ENCODE peak calls at places on chromosomes 13 and 19, in eight cellular contexts. I is IMR-90, Z is upper lobe of right lung, F is kidney epithelial cell, W is lower lobe of right lung, E is AG10803, O is neural progenitor cell, V is thyroid gland. R is an unnamed sample.

GRCh38 chr13:88472316-88472715 is 801.1 kb downstream of the SLITRK5 start:
- DNase-seq in I (no peak), Z (no peak), F (no peak), W (no peak), E (no peak), O (no peak), V (no peak), R (no peak)

GRCh38 chr13:110559429-110559943 is 2.0 kb downstream of the RAB20 start:
- DNase-seq in I (peak), Z (peak), F (no peak), W (peak), E (peak), O (no peak), V (peak), R (no peak)

GRCh38 chr19:33630880-33631627 is 9.3 kb downstream of the CHST8 start:
- DNase-seq in I (no peak), Z (peak), F (no peak), W (no peak), E (no peak), O (no peak), V (no peak), R (no peak)

GRCh38 chr13:80141114-80141849 is 199.6 kb downstream of the SPRY2 start:
- DNase-seq in I (peak), Z (no peak), F (no peak), W (no peak), E (peak), O (peak), V (peak), R (no peak)

GRCh38 chr13:49810825-49811526 is 18.5 kb upstream of the KPNA3 start:
- DNase-seq in I (peak), Z (no peak), F (peak), W (no peak), E (peak), O (no peak), V (no peak), R (no peak)

GRCh38 chr13:75425216-75426009 is 56.6 kb downstream of the TBC1D4 start:
- DNase-seq in I (no peak), Z (no peak), F (no peak), W (no peak), E (no peak), O (no peak), V (no peak), R (no peak)

GRCh38 chr13:75347925-75348324 is 134.0 kb downstream of the TBC1D4 start:
- DNase-seq in I (no peak), Z (no peak), F (no peak), W (no peak), E (no peak), O (no peak), V (no peak), R (no peak)

GRCh38 chr13:51800456-51800855 is 3.5 kb downstream of the DHRS12 start:
- DNase-seq in I (no peak), Z (no peak), F (no peak), W (no peak), E (no peak), O (no peak), V (no peak), R (no peak)

GRCh38 chr13:114304346-114305034 is 9.8 kb upstream of the CHAMP1 start:
- DNase-seq in I (no peak), Z (no peak), F (no peak), W (no peak), E (no peak), O (no peak), V (no peak), R (no peak)

GRCh38 chr19:40813182-40813581 is 14.2 kb downstream of the EGLN2 start:
- DNase-seq in I (no peak), Z (peak), F (no peak), W (peak), E (no peak), O (no peak), V (peak), R (no peak)

GRCh38 chr19:31278555-31279435 is 70.4 kb downstream of the TSHZ3 start:
- DNase-seq in I (no peak), Z (peak), F (no peak), W (no peak), E (no peak), O (no peak), V (no peak), R (no peak)

GRCh38 chr19:18160441-18160791 is 7.5 kb downstream of the PIK3R2 start:
- DNase-seq in I (no peak), Z (no peak), F (no peak), W (no peak), E (no peak), O (no peak), V (no peak), R (no peak)

GRCh38 chr13:27419333-27419732 is 5.1 kb upstream of the GTF3A start:
- DNase-seq in I (peak), Z (no peak), F (no peak), W (no peak), E (no peak), O (no peak), V (no peak), R (no peak)

GRCh38 chr13:71830736-71831135 is 36.3 kb downstream of the DACH1 start:
- DNase-seq in I (no peak), Z (no peak), F (no peak), W (no peak), E (no peak), O (no peak), V (no peak), R (no peak)

GRCh38 chr19:6047741-6048231 is 62.5 kb downstream of the RFX2 start:
- DNase-seq in I (peak), Z (no peak), F (no peak), W (no peak), E (peak), O (peak), V (peak), R (no peak)

GRCh38 chr19:11535792-11536595 is 2.7 kb upstream of the CNN1 start:
- DNase-seq in I (peak), Z (peak), F (no peak), W (peak), E (peak), O (peak), V (peak), R (peak)

GRCh38 chr19:46299004-46299509 is 2.2 kb downstream of the HIF3A start:
- DNase-seq in I (peak), Z (peak), F (peak), W (peak), E (peak), O (no peak), V (peak), R (peak)

GRCh38 chr19:47186337-47187022 is 44.5 kb downstream of the BBC3 start:
- DNase-seq in I (no peak), Z (no peak), F (no peak), W (no peak), E (no peak), O (no peak), V (peak), R (no peak)

GRCh38 chr19:18840288-18841260 is 8.8 kb downstream of the UPF1 start:
- DNase-seq in I (no peak), Z (no peak), F (no peak), W (no peak), E (no peak), O (no peak), V (peak), R (no peak)

GRCh38 chr19:38268539-38268938 is 4.2 kb downstream of the SPINT2 start:
- DNase-seq in I (no peak), Z (no peak), F (no peak), W (no peak), E (no peak), O (no peak), V (no peak), R (no peak)
- H3K4me3 ChIP-seq in I (no peak), Z (no peak), F (no peak), W (no peak), E (no peak), O (no peak), V (no peak), R (no peak)

DNA sequence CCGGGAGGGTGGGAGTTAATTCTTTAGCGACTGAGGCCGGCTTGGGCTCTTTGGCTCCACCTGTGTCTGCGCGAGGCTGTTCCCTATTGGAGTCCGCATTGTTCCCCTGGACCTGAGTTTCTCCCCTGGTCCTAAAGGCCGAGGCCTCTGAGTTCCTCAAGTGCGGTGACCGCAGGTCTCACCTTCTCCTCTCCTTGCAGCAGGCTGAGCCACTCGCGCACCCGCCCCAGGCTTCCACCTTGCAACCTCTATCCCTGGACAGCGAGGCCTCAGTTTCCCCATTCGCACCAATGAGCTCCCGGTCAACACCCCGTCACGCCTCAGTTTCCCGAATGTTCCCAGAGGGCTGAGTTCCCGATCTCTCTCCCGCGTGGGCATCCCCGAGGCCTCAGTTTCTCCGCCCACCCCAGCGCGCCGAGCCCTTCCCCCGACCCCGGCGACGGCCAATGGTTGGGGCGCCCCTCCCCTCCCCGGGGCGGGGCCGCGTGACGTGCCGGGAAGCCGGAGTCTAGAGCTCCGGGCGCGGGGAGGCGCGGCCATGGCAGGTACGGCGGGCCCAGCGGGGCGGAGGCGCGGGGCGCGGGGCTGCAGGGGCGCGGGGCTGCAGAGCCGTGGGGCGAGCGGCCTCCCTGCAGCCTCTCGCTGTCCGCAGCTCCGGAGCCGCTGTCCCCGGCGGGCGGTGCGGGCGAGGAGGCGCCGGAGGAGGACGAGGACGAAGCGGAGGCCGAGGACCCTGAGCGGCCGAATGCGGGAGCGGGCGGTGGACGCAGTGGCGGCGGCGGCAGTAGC is at the start of gene MPND:
- DNase-seq in I (peak), Z (peak), F (no peak), W (peak), E (peak), O (peak), V (peak), R (peak)
- TF ChIP-seq CTCF in I (peak), Z (peak), F (peak), W (peak), E (peak), O (peak), V (peak), R (peak)

GRCh38 chr19:13011653-13012389 is 16.5 kb downstream of the NFIX start:
- DNase-seq in I (no peak), Z (no peak), F (no peak), W (no peak), E (no peak), O (no peak), V (no peak), R (no peak)

GRCh38 chr19:13012390-13012689 is 17.1 kb downstream of the NFIX start:
- DNase-seq in I (no peak), Z (no peak), F (no peak), W (no peak), E (no peak), O (no peak), V (no peak), R (no peak)

GRCh38 chr19:13012690-13013608 is 17.7 kb downstream of the NFIX start:
- DNase-seq in I (peak), Z (no peak), F (no peak), W (no peak), E (peak), O (peak), V (no peak), R (no peak)

GRCh38 chr19:13010038-13010991 is 15.0 kb downstream of the NFIX start:
- DNase-seq in I (no peak), Z (peak), F (no peak), W (no peak), E (no peak), O (no peak), V (peak), R (no peak)

GRCh38 chr19:13010992-13011652 is 15.8 kb downstream of the NFIX start:
- DNase-seq in I (no peak), Z (no peak), F (no peak), W (no peak), E (no peak), O (no peak), V (no peak), R (no peak)
- H3K4me3 ChIP-seq in I (no peak), Z (no peak), F (no peak), W (no peak), E (no peak), O (no peak), V (no peak), R (no peak)

GRCh38 chr13:91946498-91947070 is 548.2 kb downstream of the GPC5 start:
- DNase-seq in I (peak), Z (no peak), F (peak), W (no peak), E (no peak), O (peak), V (no peak), R (peak)
- TF ChIP-seq CTCF in I (peak), Z (peak), F (peak), W (no peak), E (no peak), O (peak), V (peak), R (peak)

DNA sequence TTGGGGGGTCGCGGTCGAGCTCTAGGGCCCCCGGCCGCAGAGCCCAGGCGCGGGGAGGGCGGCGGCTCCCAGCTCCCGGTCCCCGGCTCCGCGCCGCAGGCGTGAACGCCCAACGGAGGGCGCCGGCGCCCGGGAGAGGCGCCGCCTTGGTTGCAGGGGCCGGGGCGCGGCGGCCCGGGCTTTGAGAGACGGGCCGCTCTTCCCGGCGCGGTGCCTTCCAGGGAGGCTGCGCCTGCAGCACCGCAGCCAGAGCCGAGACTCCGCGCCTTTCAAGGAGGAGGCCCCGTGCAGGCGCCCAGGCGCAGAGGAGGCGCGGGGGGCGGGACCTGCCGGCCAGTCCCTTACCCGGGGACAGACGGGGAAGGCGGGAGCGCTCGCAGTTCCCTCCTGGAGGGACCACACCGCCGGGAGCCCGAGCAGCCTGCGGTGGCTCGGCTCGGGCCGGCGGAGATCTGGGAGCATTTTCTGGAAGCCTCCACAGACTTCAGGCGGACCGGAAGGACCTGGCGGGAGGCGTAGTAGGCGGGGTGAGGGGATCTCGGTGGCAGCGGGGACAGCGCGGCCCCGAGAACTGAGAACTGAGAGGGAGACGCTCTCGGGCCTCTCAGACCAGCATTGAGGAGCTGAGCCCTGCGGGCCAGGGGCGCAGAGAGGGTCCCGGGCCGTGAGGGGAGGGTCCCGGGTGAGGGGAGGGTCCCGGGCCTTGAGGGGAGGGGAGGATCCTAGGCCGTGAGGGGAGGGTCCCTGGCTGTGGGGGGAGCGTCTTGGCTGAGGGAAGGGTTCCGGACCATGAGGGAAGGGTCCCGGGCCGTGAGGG is 25.5 kb upstream of the MCF2L start:
- DNase-seq in I (peak), Z (peak), F (no peak), W (peak), E (no peak), O (peak), V (peak), R (no peak)
- H3K4me3 ChIP-seq in I (peak), Z (peak), F (peak), W (peak), E (peak), O (peak), V (peak), R (peak)

GRCh38 chr19:8185343-8186068 is 23.7 kb upstream of the CERS4 start:
- DNase-seq in I (no peak), Z (no peak), F (no peak), W (no peak), E (no peak), O (no peak), V (no peak), R (no peak)
- TF ChIP-seq CTCF in I (no peak), Z (no peak), F (no peak), W (no peak), E (no peak), O (no peak), V (no peak), R (no peak)

R was measured in retinal pigment epithelial cell.